ENCODE peak calls at places on chromosome X, in four cellular contexts. F is activated T-helper 9 cell treated with anti-CD3 and anti-CD28 coated beads, Interleukin-2, amount 50 U/mL, for 16 hours; E is dorsolateral prefrontal cortex; S is T-helper 1 cell. G is an unnamed sample.

GRCh38 chrX:131792356-131792749 is 230.7 kb upstream of the STK26 start:
- DNase-seq in F (peak; percentile 78), S (no peak), E (peak; percentile 87), G (peak; percentile 89)

GRCh38 chrX:135973025-135973547 is 702 bp downstream of the MMGT1 start:
- DNase-seq in S (no peak), E (no peak), F (no peak), G (no peak)

GRCh38 chrX:22699591-22700091 is 300.1 kb upstream of the DDX53 start:
- DNase-seq in E (no peak), F (no peak), S (no peak), G (no peak)

GRCh38 chrX:152632445-152633097 is 5.1 kb upstream of the GABRQ start:
- DNase-seq in S (peak; percentile 8), F (no peak), E (no peak), G (peak; percentile 33)

GRCh38 chrX:126164689-126165400 is 1.2 kb downstream of the DCAF12L2 start:
- DNase-seq in E (no peak), S (no peak), F (no peak), G (no peak)

GRCh38 chrX:119518371-119518770 is 46.8 kb downstream of the STEEP1 start:
- DNase-seq in S (no peak), F (no peak), E (no peak), G (no peak)

GRCh38 chrX:110450050-110450449 is 91.4 kb downstream of the RTL9 start:
- DNase-seq in E (peak; percentile 70), S (peak; percentile 37), F (peak; percentile 34), G (peak; percentile 69)

GRCh38 chrX:28960063-28960462 is 372.8 kb downstream of the IL1RAPL1 start:
- DNase-seq in S (no peak), E (no peak), F (no peak), G (no peak)

GRCh38 chrX:103344606-103345005 is 11.7 kb upstream of the TCEAL9 start:
- DNase-seq in S (no peak), F (no peak), E (no peak), G (no peak)

GRCh38 chrX:113399501-113400192 is 559.0 kb upstream of the AMOT start:
- DNase-seq in E (no peak), S (no peak), F (no peak), G (no peak)

GRCh38 chrX:48025561-48025960 is 18.8 kb downstream of the SPACA5 start:
- DNase-seq in F (no peak), E (no peak), S (no peak), G (no peak)

GRCh38 chrX:132612990-132613564 is 124.2 kb upstream of the MBNL3 start:
- DNase-seq in E (no peak), S (peak; percentile 7), F (peak; percentile 5), G (peak; percentile 47)

GRCh38 chrX:27599928-27600327 is 9.8 kb downstream of the DCAF8L2 start:
- DNase-seq in E (no peak), F (no peak), S (no peak), G (no peak)

GRCh38 chrX:6793000-6793399 is 258.1 kb upstream of the VCX3A start:
- DNase-seq in F (no peak), S (no peak), E (no peak), G (no peak)

GRCh38 chrX:49844622-49845021 is 15.5 kb downstream of the PAGE4 start:
- DNase-seq in E (peak; percentile 58), F (no peak), S (no peak), G (no peak)

GRCh38 chrX:48022740-48023139 is 16.0 kb downstream of the SPACA5 start:
- DNase-seq in S (no peak), E (no peak), F (no peak), G (no peak)

GRCh38 chrX:38045697-38046096 is 39.3 kb downstream of the SYTL5 start:
- DNase-seq in S (no peak), F (no peak), E (no peak), G (no peak)

G was measured in left cardiac atrium.